ENCODE peak calls at places on chromosomes 16 and 17, in five cellular contexts. C is ascending aorta, A is pancreas, X is osteocyte, D is astrocyte of the spinal cord. P is an unnamed sample.

GRCh38 chr17:65074778-65075250 is 18.3 kb upstream of the GNA13 start:
- DNase-seq in C (no peak), A (peak; percentile 35), X (no peak), D (no peak), P (no peak)

GRCh38 chr17:29021251-29021650 is 15.4 kb upstream of the SEZ6 start:
- DNase-seq in C (no peak), A (no peak), X (no peak), D (no peak), P (no peak)

GRCh38 chr17:80790021-80790765 is 201.4 kb upstream of the CHMP6 start:
- DNase-seq in C (no peak), A (no peak), X (no peak), D (no peak), P (no peak)

GRCh38 chr16:54335230-54335629 is 48.6 kb upstream of the IRX3 start:
- DNase-seq in C (no peak), A (no peak), X (no peak), D (no peak), P (no peak)

GRCh38 chr17:1068356-1068755 is 71.4 kb downstream of the TIMM22 start:
- DNase-seq in C (no peak), A (no peak), X (no peak), D (no peak), P (no peak)

GRCh38 chr17:82088838-82089722 is 9.0 kb downstream of the FASN start:
- DNase-seq in C (no peak), A (no peak), X (no peak), D (no peak), P (no peak)

GRCh38 chr17:2433696-2434095 is 32.8 kb upstream of the MNT start:
- DNase-seq in C (no peak), A (no peak), X (no peak), D (peak; percentile 55), P (no peak)

GRCh38 chr16:2498531-2499253 is 15.1 kb upstream of the ATP6V0C start:
- DNase-seq in C (no peak), A (no peak), X (no peak), D (no peak), P (no peak)

GRCh38 chr16:22366889-22367288 is 7.5 kb downstream of the CDR2 start:
- DNase-seq in C (no peak), A (no peak), X (no peak), D (no peak), P (no peak)

GRCh38 chr16:15639061-15639568 is 3.8 kb downstream of the MARF1 start:
- DNase-seq in C (no peak), A (no peak), X (no peak), D (no peak), P (no peak)

GRCh38 chr16:85176541-85177447 is 64.5 kb upstream of the CIBAR2 start:
- DNase-seq in C (no peak), A (no peak), X (no peak), D (no peak), P (no peak)

GRCh38 chr16:16033208-16033717 is 83.8 kb downstream of the ABCC1 start:
- DNase-seq in C (no peak), A (no peak), X (no peak), D (no peak), P (no peak)

GRCh38 chr17:11908711-11909146 is 88.5 kb downstream of the ZNF18 start:
- DNase-seq in C (no peak), A (no peak), X (no peak), D (no peak), P (no peak)

GRCh38 chr17:76546556-76547182 is 6.8 kb downstream of the PRCD start:
- DNase-seq in C (no peak), A (no peak), X (no peak), D (peak; percentile 86), P (peak; percentile 84)

GRCh38 chr17:60371818-60372510 is 20.0 kb downstream of the USP32 start:
- DNase-seq in C (no peak), A (no peak), X (no peak), D (no peak), P (no peak)

GRCh38 chr16:2142942-2143868 is 5.2 kb upstream of the RAB26 start:
- DNase-seq in C (no peak), A (no peak), X (no peak), D (no peak), P (no peak)

GRCh38 chr17:81813861-81814683 is 10.1 kb downstream of the GCGR start:
- DNase-seq in C (no peak), A (no peak), X (no peak), D (no peak), P (no peak)

GRCh38 chr17:65656390-65657250 is 95.2 kb upstream of the AXIN2 start:
- DNase-seq in C (no peak), A (no peak), X (no peak), D (no peak), P (no peak)

GRCh38 chr17:72396121-72396520 is 275.3 kb downstream of the SOX9 start:
- DNase-seq in C (no peak), A (no peak), X (no peak), D (no peak), P (no peak)

GRCh38 chr16:50463581-50464324 is 84.4 kb upstream of the NKD1 start:
- DNase-seq in C (no peak), A (no peak), X (no peak), D (no peak), P (no peak)

GRCh38 chr16:81466351-81466960 is 21.8 kb downstream of the CMIP start:
- DNase-seq in C (no peak), A (no peak), X (no peak), D (no peak), P (no peak)

GRCh38 chr17:79171152-79171551 is 96.5 kb downstream of the ENGASE start:
- DNase-seq in C (no peak), A (no peak), X (no peak), D (no peak), P (no peak)

GRCh38 chr16:15765880-15766279 is 90.9 kb downstream of the MYH11 start:
- DNase-seq in C (no peak), A (no peak), X (no peak), D (no peak), P (no peak)

GRCh38 chr17:67245073-67245693 is at the start of gene HELZ:
- DNase-seq in C (no peak), A (peak; percentile 82), X (peak; percentile 88), D (peak; percentile 82), P (peak; percentile 51)

GRCh38 chr16:65284583-65284982 is 162.7 kb upstream of the CDH11 start:
- DNase-seq in C (no peak), A (no peak), X (no peak), D (no peak), P (no peak)

GRCh38 chr17:27868565-27868964 is 24.6 kb downstream of the LYRM9 start:
- DNase-seq in C (no peak), A (no peak), X (no peak), D (no peak), P (no peak)
- TF ChIP-seq CTCF in C (no peak), A (no peak), X (no peak), D (no peak), P (no peak)

GRCh38 chr16:31382485-31383161 is 10.5 kb upstream of the ITGAD start:
- DNase-seq in C (no peak), A (peak; percentile 72), X (no peak), D (no peak), P (no peak)
- TF ChIP-seq CTCF in C (peak; percentile 5), A (peak; percentile 61), X (peak; percentile 53), D (peak; percentile 41), P (peak; percentile 70)

GRCh38 chr17:41777579-41778188 is 8.8 kb downstream of the JUP start:
- DNase-seq in C (no peak), A (peak; percentile 72), X (peak; percentile 92), D (peak; percentile 98), P (peak; percentile 69)
- TF ChIP-seq CTCF in C (no peak), A (no peak), X (no peak), D (no peak), P (no peak)

GRCh38 chr16:28092721-28093382 is 29.3 kb upstream of the GSG1L start:
- DNase-seq in C (no peak), A (no peak), X (no peak), D (no peak), P (no peak)

GRCh38 chr16:28089992-28090365 is 26.5 kb upstream of the GSG1L start:
- DNase-seq in C (no peak), A (no peak), X (no peak), D (no peak), P (no peak)

GRCh38 chr16:28091706-28092105 is 28.2 kb upstream of the GSG1L start:
- DNase-seq in C (no peak), A (no peak), X (no peak), D (no peak), P (no peak)

GRCh38 chr16:28089205-28089991 is 25.9 kb upstream of the GSG1L start:
- DNase-seq in C (no peak), A (no peak), X (no peak), D (no peak), P (no peak)

DNA sequence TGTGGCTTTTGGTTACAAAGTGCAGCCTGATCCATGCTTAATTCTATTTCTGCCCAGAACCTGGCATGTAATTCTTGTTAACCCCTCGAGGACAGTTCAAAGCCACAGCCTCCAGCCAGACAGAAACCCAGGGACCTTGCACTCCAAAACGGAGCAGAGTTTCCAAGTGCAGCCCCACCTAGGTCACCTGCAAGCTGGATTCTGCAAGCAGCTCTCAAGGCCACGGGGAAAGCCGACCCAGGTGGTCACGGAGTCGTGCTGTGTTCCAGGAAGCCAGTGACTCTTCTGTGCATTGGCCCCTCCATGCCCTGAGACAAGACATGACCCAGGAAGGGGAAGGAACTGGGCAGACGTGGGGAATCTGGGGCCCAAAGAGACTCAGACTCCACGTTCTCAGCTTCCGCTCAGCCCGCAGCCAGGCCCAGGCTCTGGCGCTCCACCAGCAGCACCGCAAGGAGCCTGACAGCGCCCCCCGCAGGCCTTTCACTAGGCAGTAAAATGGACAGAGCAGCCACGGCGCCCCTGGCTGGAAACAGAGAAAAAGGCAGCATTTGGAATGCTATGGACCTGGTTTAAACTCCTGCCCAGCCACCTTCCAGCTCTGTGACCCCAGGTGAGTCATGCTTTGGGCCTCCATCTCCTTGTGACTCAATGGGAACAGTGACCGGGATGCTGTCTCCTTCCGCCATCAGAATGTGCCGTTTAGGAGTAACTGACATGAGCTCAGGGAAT is 27.3 kb upstream of the GSG1L start:
- DNase-seq in C (no peak), A (no peak), X (no peak), D (peak; percentile 43), P (no peak)
- TF ChIP-seq CTCF in C (no peak), A (no peak), X (peak; percentile 23), D (peak; percentile 37), P (peak; percentile 16)

GRCh38 chr16:939941-940340 is 30.8 kb downstream of the LMF1 start:
- DNase-seq in C (no peak), A (no peak), X (no peak), D (no peak), P (no peak)
- TF ChIP-seq CTCF in C (no peak), A (no peak), X (no peak), D (no peak), P (no peak)

DNA sequence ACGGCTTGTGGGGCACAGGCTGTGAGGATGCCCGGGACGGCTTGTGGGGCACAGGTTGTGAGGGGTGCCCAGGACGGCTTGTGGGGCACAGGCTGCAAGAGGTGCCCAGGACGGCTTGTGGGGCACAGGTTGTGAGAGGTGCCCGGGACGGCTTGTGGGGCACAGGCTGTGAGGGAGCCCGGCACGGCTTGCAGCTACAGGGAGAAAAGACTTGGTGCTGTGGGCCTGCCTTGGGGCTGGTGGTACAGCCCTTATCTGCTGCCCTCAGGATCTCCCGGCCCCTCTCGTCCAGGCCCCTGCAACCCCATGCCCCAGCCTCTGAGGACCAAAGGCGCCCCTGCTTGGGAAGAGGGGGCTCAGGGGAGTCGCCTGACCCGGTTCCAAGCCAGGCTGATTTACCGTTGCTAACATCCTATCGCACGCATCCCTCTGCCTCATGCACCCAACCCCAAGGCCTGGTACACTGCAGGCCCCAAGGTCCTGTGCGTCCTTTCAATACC is 5.0 kb upstream of the HBM start:
- DNase-seq in C (no peak), A (no peak), X (no peak), D (no peak), P (no peak)
- TF ChIP-seq CTCF in C (no peak), A (no peak), X (no peak), D (no peak), P (no peak)

GRCh38 chr17:39001703-39002637 is 34.8 kb upstream of the FBXO47 start:
- DNase-seq in C (peak; percentile 25), A (peak; percentile 53), X (no peak), D (peak; percentile 35), P (peak; percentile 80)
- TF ChIP-seq CTCF in C (no peak), A (no peak), X (no peak), D (no peak), P (no peak)